ENCODE peak calls at places on chromosomes 7 and 10, in five cellular contexts. One of them, this sample, is unnamed.

GRCh38 chr7:43905209-43905946 is 1.0 kb downstream of the URGCP start:
- DNase-seq in cardiac fibroblast: peak
- DNase-seq in cardiac muscle cell: no peak
- DNase-seq in mucosa of descending colon: peak
- DNase-seq in fibroblast of pulmonary artery: no peak
- DNase-seq in this sample: peak

GRCh38 chr10:71031601-71032000 is 143.2 kb upstream of the PCBD1 start:
- DNase-seq in cardiac fibroblast: no peak
- DNase-seq in cardiac muscle cell: no peak
- DNase-seq in mucosa of descending colon: no peak
- DNase-seq in fibroblast of pulmonary artery: no peak
- DNase-seq in this sample: no peak

GRCh38 chr10:14476641-14477407 is 146.1 kb upstream of the FRMD4A start:
- DNase-seq in cardiac fibroblast: no peak
- DNase-seq in cardiac muscle cell: no peak
- DNase-seq in mucosa of descending colon: no peak
- DNase-seq in fibroblast of pulmonary artery: peak
- DNase-seq in this sample: no peak

GRCh38 chr7:33853361-33854062 is 51.8 kb upstream of the BMPER start:
- DNase-seq in cardiac fibroblast: peak
- DNase-seq in cardiac muscle cell: no peak
- DNase-seq in mucosa of descending colon: no peak
- DNase-seq in fibroblast of pulmonary artery: peak
- DNase-seq in this sample: no peak

GRCh38 chr7:73833251-73833919 is 2.6 kb downstream of the CLDN4 start:
- DNase-seq in cardiac fibroblast: no peak
- DNase-seq in cardiac muscle cell: no peak
- DNase-seq in mucosa of descending colon: no peak
- DNase-seq in fibroblast of pulmonary artery: no peak
- DNase-seq in this sample: peak

GRCh38 chr10:30057421-30057841 is 2.0 kb downstream of the JCAD start:
- DNase-seq in cardiac fibroblast: no peak
- DNase-seq in cardiac muscle cell: no peak
- DNase-seq in mucosa of descending colon: no peak
- DNase-seq in fibroblast of pulmonary artery: peak
- DNase-seq in this sample: no peak

GRCh38 chr10:127278001-127278400 is 81.6 kb upstream of the INSYN2A start:
- DNase-seq in cardiac fibroblast: no peak
- DNase-seq in cardiac muscle cell: no peak
- DNase-seq in mucosa of descending colon: no peak
- DNase-seq in fibroblast of pulmonary artery: peak
- DNase-seq in this sample: no peak

GRCh38 chr10:23402856-23403255 is 36.0 kb upstream of the OTUD1 start:
- DNase-seq in cardiac fibroblast: no peak
- DNase-seq in cardiac muscle cell: no peak
- DNase-seq in mucosa of descending colon: no peak
- DNase-seq in fibroblast of pulmonary artery: no peak
- DNase-seq in this sample: no peak

GRCh38 chr7:68573271-68574000 is 1024.8 kb upstream of the AUTS2 start:
- DNase-seq in cardiac fibroblast: no peak
- DNase-seq in cardiac muscle cell: no peak
- DNase-seq in mucosa of descending colon: no peak
- DNase-seq in fibroblast of pulmonary artery: no peak
- DNase-seq in this sample: no peak

GRCh38 chr7:71868797-71869196 is 543.3 kb downstream of the CALN1 start:
- DNase-seq in cardiac fibroblast: no peak
- DNase-seq in cardiac muscle cell: no peak
- DNase-seq in mucosa of descending colon: no peak
- DNase-seq in fibroblast of pulmonary artery: no peak
- DNase-seq in this sample: peak

GRCh38 chr7:121557034-121557892 is 161.2 kb upstream of the FAM3C start:
- DNase-seq in cardiac fibroblast: no peak
- DNase-seq in cardiac muscle cell: no peak
- DNase-seq in mucosa of descending colon: no peak
- DNase-seq in fibroblast of pulmonary artery: no peak
- DNase-seq in this sample: no peak

GRCh38 chr7:36597099-36597773 is 127.1 kb downstream of the AOAH start:
- DNase-seq in cardiac fibroblast: no peak
- DNase-seq in cardiac muscle cell: no peak
- DNase-seq in mucosa of descending colon: no peak
- DNase-seq in fibroblast of pulmonary artery: no peak
- DNase-seq in this sample: no peak

GRCh38 chr7:102186306-102186705 is 100.4 kb upstream of the SH2B2 start:
- DNase-seq in cardiac fibroblast: no peak
- DNase-seq in cardiac muscle cell: no peak
- DNase-seq in mucosa of descending colon: no peak
- DNase-seq in fibroblast of pulmonary artery: peak
- DNase-seq in this sample: no peak

DNA sequence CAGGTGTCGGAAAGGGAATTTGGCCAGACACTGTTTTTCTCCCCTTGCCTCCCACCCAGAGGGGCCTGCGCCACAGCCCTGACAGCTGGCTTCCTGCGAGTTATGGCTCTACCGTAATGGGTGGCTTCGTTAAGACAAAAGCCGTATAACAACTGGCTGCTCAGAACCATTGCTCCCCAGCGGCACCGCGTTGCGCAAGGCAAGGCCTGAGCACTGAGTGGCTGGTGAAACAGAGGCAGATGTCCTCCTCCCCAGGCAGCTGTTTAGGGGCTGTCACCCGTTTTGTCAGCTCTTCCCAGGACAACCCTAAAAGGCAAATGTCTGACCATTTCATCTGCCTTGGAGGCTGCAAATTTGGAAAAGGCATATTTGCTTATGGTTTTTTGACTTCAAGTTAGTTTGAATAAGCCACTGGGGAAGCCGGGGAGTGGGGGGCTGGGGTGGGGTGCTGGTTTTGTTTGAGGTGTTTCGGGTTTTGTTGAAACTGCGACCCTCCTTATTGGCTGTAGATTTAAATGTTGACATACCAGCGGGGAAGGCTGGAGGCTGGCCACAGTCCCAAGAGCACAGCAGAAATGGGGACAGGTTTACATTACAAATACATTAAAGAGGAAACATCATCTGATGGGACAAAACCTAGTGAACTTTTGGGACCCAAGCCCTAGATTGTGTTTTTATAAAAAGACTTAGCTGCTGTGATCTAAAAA is 681 bp upstream of the SPOCK2 start:
- DNase-seq in cardiac fibroblast: peak
- DNase-seq in cardiac muscle cell: no peak
- DNase-seq in mucosa of descending colon: no peak
- DNase-seq in fibroblast of pulmonary artery: peak
- DNase-seq in this sample: peak
- H3K4me3 ChIP-seq in cardiac fibroblast: no peak
- H3K4me3 ChIP-seq in cardiac muscle cell: no peak
- H3K4me3 ChIP-seq in mucosa of descending colon: no peak
- H3K4me3 ChIP-seq in fibroblast of pulmonary artery: no peak
- H3K4me3 ChIP-seq in this sample: no peak

DNA sequence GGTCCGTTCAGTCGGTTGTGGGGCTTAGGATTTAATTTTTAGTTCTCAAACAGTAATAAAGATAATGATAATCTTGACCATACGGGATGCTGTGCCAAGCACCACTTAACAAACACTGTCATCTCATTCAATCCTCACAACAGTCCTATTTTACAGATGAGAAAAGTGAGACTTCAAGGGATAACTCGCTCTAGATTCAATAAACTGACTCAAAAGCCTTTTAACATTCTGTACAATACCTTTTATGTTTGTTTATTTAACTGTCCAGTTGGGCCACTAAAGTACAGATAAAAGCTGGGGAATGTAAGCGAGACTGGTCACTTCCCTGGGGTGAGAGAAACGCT is 437 bp upstream of the CFAP69 start:
- DNase-seq in cardiac fibroblast: no peak
- DNase-seq in cardiac muscle cell: no peak
- DNase-seq in mucosa of descending colon: no peak
- DNase-seq in fibroblast of pulmonary artery: no peak
- DNase-seq in this sample: no peak
- H3K4me3 ChIP-seq in cardiac fibroblast: peak
- H3K4me3 ChIP-seq in cardiac muscle cell: peak
- H3K4me3 ChIP-seq in mucosa of descending colon: peak
- H3K4me3 ChIP-seq in fibroblast of pulmonary artery: peak
- H3K4me3 ChIP-seq in this sample: peak

GRCh38 chr10:97321807-97322195 is 2.7 kb downstream of the FRAT1 start:
- DNase-seq in cardiac fibroblast: no peak
- DNase-seq in cardiac muscle cell: no peak
- DNase-seq in mucosa of descending colon: no peak
- DNase-seq in fibroblast of pulmonary artery: no peak
- DNase-seq in this sample: no peak
- H3K4me3 ChIP-seq in cardiac fibroblast: no peak
- H3K4me3 ChIP-seq in cardiac muscle cell: no peak
- H3K4me3 ChIP-seq in mucosa of descending colon: no peak
- H3K4me3 ChIP-seq in fibroblast of pulmonary artery: no peak
- H3K4me3 ChIP-seq in this sample: no peak

GRCh38 chr7:151634643-151635042 is 114.9 kb upstream of the RHEB start:
- DNase-seq in cardiac fibroblast: no peak
- DNase-seq in cardiac muscle cell: no peak
- DNase-seq in mucosa of descending colon: no peak
- DNase-seq in fibroblast of pulmonary artery: no peak
- DNase-seq in this sample: no peak

GRCh38 chr7:151631149-151631967 is 111.7 kb upstream of the RHEB start:
- DNase-seq in cardiac fibroblast: no peak
- DNase-seq in cardiac muscle cell: peak
- DNase-seq in mucosa of descending colon: no peak
- DNase-seq in fibroblast of pulmonary artery: no peak
- DNase-seq in this sample: peak

GRCh38 chr7:151631968-151632749 is 112.5 kb upstream of the RHEB start:
- DNase-seq in cardiac fibroblast: peak
- DNase-seq in cardiac muscle cell: peak
- DNase-seq in mucosa of descending colon: peak
- DNase-seq in fibroblast of pulmonary artery: peak
- DNase-seq in this sample: peak

GRCh38 chr7:151632750-151633515 is 113.2 kb upstream of the RHEB start:
- DNase-seq in cardiac fibroblast: peak
- DNase-seq in cardiac muscle cell: no peak
- DNase-seq in mucosa of descending colon: peak
- DNase-seq in fibroblast of pulmonary artery: peak
- DNase-seq in this sample: peak

DNA sequence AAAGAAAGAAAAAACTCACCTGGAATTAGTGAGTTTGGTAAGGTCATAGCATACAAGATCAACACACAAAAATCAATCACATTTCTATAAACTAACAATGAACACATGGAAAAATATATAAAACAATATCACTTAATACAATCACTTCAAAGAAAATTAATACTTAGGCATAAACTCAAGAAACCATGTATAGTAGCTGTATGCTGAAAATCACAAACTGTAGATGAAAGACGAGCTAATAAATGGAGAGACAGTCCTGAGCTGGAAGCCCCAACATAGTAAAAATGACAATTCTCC is 113.8 kb upstream of the RHEB start:
- DNase-seq in cardiac fibroblast: no peak
- DNase-seq in cardiac muscle cell: no peak
- DNase-seq in mucosa of descending colon: no peak
- DNase-seq in fibroblast of pulmonary artery: no peak
- DNase-seq in this sample: no peak
- H3K4me3 ChIP-seq in cardiac fibroblast: no peak
- H3K4me3 ChIP-seq in cardiac muscle cell: no peak
- H3K4me3 ChIP-seq in mucosa of descending colon: no peak
- H3K4me3 ChIP-seq in fibroblast of pulmonary artery: no peak
- H3K4me3 ChIP-seq in this sample: no peak

DNA sequence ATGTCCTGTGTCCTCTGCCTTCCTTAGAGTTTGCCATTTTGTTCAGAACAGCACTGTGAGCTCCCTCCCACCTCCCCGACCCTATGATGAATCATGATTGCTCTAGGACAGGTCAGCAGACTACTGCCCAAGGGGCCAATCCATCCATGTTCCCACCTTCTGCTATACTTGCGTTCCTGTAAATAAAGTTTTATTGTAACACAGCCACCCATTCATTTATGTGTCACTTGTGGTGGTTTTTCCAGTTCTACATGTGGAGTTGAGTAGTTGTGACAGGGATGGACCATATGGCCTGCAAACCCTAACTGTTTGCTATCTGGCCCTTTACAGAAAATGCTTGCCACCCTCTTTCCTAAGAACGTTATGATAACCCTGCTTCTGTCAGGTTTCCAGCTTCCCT is 387.8 kb downstream of the SDK1 start:
- DNase-seq in cardiac fibroblast: no peak
- DNase-seq in cardiac muscle cell: no peak
- DNase-seq in mucosa of descending colon: no peak
- DNase-seq in fibroblast of pulmonary artery: no peak
- DNase-seq in this sample: no peak
- H3K4me3 ChIP-seq in cardiac fibroblast: no peak
- H3K4me3 ChIP-seq in cardiac muscle cell: no peak
- H3K4me3 ChIP-seq in mucosa of descending colon: no peak
- H3K4me3 ChIP-seq in fibroblast of pulmonary artery: no peak
- H3K4me3 ChIP-seq in this sample: no peak

GRCh38 chr10:113029055-113029440 is 79.0 kb downstream of the TCF7L2 start:
- DNase-seq in cardiac fibroblast: no peak
- DNase-seq in cardiac muscle cell: no peak
- DNase-seq in mucosa of descending colon: no peak
- DNase-seq in fibroblast of pulmonary artery: no peak
- DNase-seq in this sample: no peak

GRCh38 chr10:113027230-113027573 is 77.2 kb downstream of the TCF7L2 start:
- DNase-seq in cardiac fibroblast: no peak
- DNase-seq in cardiac muscle cell: no peak
- DNase-seq in mucosa of descending colon: no peak
- DNase-seq in fibroblast of pulmonary artery: no peak
- DNase-seq in this sample: no peak

GRCh38 chr10:113027574-113028392 is 77.7 kb downstream of the TCF7L2 start:
- DNase-seq in cardiac fibroblast: peak
- DNase-seq in cardiac muscle cell: no peak
- DNase-seq in mucosa of descending colon: no peak
- DNase-seq in fibroblast of pulmonary artery: no peak
- DNase-seq in this sample: no peak

GRCh38 chr10:113026679-113027078 is 76.6 kb downstream of the TCF7L2 start:
- DNase-seq in cardiac fibroblast: peak
- DNase-seq in cardiac muscle cell: no peak
- DNase-seq in mucosa of descending colon: no peak
- DNase-seq in fibroblast of pulmonary artery: no peak
- DNase-seq in this sample: peak

DNA sequence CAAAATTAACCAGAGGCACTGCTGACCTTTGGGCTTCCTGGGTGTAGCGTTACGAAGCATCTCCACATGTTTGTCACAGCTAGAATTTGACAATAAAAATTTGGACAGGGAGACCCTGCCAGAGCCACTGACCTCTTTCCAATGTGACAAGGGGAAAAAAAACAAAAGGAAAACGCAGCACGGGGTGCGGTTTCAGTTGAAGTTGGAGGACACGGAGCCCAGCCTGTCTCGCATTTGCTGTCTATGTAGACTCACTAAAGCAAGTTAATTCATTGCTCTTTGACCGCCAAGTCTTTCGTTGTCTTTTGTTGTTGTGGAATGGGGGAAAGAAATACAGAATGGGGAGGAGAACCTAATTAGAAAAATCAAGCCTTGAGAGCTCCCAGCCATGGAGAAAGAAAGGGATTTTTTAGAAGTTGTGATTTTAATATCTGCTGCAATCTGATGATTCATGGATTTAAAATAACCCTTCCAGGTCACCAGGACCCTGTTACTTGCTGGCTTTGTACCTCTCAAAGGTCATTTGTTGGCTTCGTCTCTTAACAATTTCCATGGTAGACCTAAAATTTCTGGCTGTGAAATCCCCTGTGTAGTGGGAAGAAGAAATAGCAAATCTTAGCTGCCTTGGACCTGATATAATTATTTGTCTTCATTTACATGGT is 78.5 kb downstream of the TCF7L2 start:
- DNase-seq in cardiac fibroblast: no peak
- DNase-seq in cardiac muscle cell: no peak
- DNase-seq in mucosa of descending colon: no peak
- DNase-seq in fibroblast of pulmonary artery: no peak
- DNase-seq in this sample: no peak
- H3K4me3 ChIP-seq in cardiac fibroblast: no peak
- H3K4me3 ChIP-seq in cardiac muscle cell: no peak
- H3K4me3 ChIP-seq in mucosa of descending colon: no peak
- H3K4me3 ChIP-seq in fibroblast of pulmonary artery: no peak
- H3K4me3 ChIP-seq in this sample: peak

This sample was measured in osteoblast.